ENCODE peak calls at places on chromosomes 6 and 20, in seven cellular contexts. Z is ovary, B is K562, C is HCT116, R is tibial nerve, Y is heart left ventricle, W is adrenal gland. I is an unnamed sample.

GRCh38 chr6:46719099-46719498 is 16.1 kb downstream of the PLA2G7 start:
- DNase-seq in B (no peak), R (no peak), C (peak; percentile 79), Y (no peak), Z (no peak), W (no peak), I (no peak)

GRCh38 chr20:62858059-62858458 is 3.6 kb downstream of the TCFL5 start:
- DNase-seq in Y (no peak), R (no peak), B (no peak), W (peak; percentile 9), Z (no peak), C (no peak), I (no peak)

GRCh38 chr6:160768101-160768500 is 66.1 kb downstream of the PLG start:
- DNase-seq in C (no peak), W (no peak), R (no peak), B (no peak), Y (no peak), Z (no peak), I (no peak)

GRCh38 chr6:42417641-42418112 is 34.0 kb downstream of the TRERF1 start:
- DNase-seq in W (no peak), B (no peak), C (no peak), Z (no peak), Y (no peak), R (no peak), I (no peak)

GRCh38 chr6:43436577-43437282 is 9.4 kb downstream of the ABCC10 start:
- DNase-seq in Y (peak; percentile 28), B (peak; percentile 53), R (peak; percentile 41), Z (peak; percentile 68), C (no peak), W (peak; percentile 33), I (peak; percentile 81)

GRCh38 chr6:128520436-128521301 is at the start of gene PTPRK:
- DNase-seq in C (peak; percentile 76), Z (peak; percentile 94), R (peak; percentile 82), B (peak; percentile 28), W (peak; percentile 94), Y (peak; percentile 94), I (peak; percentile 57)

GRCh38 chr20:34072076-34072475 is 40.0 kb downstream of the EIF2S2 start:
- DNase-seq in B (no peak), Z (no peak), R (no peak), C (no peak), Y (no peak), W (no peak), I (no peak)

GRCh38 chr6:2324166-2324953 is 79.0 kb upstream of the GMDS start:
- DNase-seq in Z (no peak), Y (no peak), W (no peak), B (no peak), C (no peak), R (no peak), I (no peak)

GRCh38 chr20:59723108-59723500 is 118.8 kb downstream of the PHACTR3 start:
- DNase-seq in R (peak; percentile 11), W (no peak), C (no peak), Y (no peak), B (no peak), Z (no peak), I (no peak)

GRCh38 chr20:48671141-48671540 is 156.7 kb downstream of the PREX1 start:
- DNase-seq in W (no peak), C (no peak), Z (no peak), B (no peak), Y (no peak), R (no peak), I (no peak)

GRCh38 chr20:33915726-33916331 is 77.9 kb upstream of the RALY start:
- DNase-seq in C (peak; percentile 15), Y (no peak), R (peak; percentile 16), W (peak; percentile 32), B (peak; percentile 84), Z (peak; percentile 21), I (peak; percentile 59)

GRCh38 chr20:64039293-64040160 is 3.5 kb downstream of the C20orf204 start:
- DNase-seq in C (no peak), Y (no peak), R (no peak), Z (no peak), W (peak; percentile 65), B (peak; percentile 28), I (no peak)

GRCh38 chr20:45946149-45946970 is 11.9 kb downstream of the PCIF1 start:
- DNase-seq in C (no peak), R (peak; percentile 88), Y (no peak), Z (peak; percentile 89), B (no peak), W (peak; percentile 97), I (no peak)

GRCh38 chr20:40982415-40983145 is 46.0 kb upstream of the TOP1 start:
- DNase-seq in W (no peak), Z (no peak), C (no peak), B (no peak), R (no peak), Y (no peak), I (no peak)

GRCh38 chr6:92354270-92354831 is 1065.0 kb downstream of the EPHA7 start:
- DNase-seq in R (no peak), Y (no peak), W (no peak), B (no peak), C (no peak), Z (no peak), I (no peak)

GRCh38 chr6:90687751-90688380 is 101.0 kb upstream of the MAP3K7 start:
- DNase-seq in Y (no peak), C (no peak), Z (no peak), B (no peak), R (no peak), W (no peak), I (no peak)

GRCh38 chr6:109349419-109349987 is 32.8 kb downstream of the CD164 start:
- DNase-seq in W (peak; percentile 33), R (peak; percentile 25), Z (no peak), B (peak; percentile 19), C (no peak), Y (no peak), I (no peak)

GRCh38 chr20:23455641-23456040 is 3.0 kb upstream of the CST11 start:
- DNase-seq in C (no peak), Z (no peak), Y (no peak), W (no peak), R (no peak), B (no peak), I (no peak)

GRCh38 chr6:122187186-122187585 is 212.3 kb upstream of the HSF2 start:
- DNase-seq in R (no peak), Z (no peak), W (no peak), C (no peak), B (no peak), Y (no peak), I (no peak)

GRCh38 chr6:108260126-108260808 is 573 bp downstream of the SNX3 start:
- DNase-seq in Z (peak; percentile 62), Y (peak; percentile 39), W (peak; percentile 54), R (peak; percentile 42), B (peak; percentile 32), C (peak; percentile 16), I (no peak)

GRCh38 chr20:53024121-53024520 is 52.0 kb downstream of the TSHZ2 start:
- DNase-seq in C (no peak), Z (no peak), Y (no peak), B (no peak), W (no peak), R (no peak), I (no peak)

GRCh38 chr6:148565931-148566663 is 180.7 kb upstream of the UST start:
- DNase-seq in Y (no peak), R (no peak), W (no peak), C (peak; percentile 13), B (no peak), Z (no peak), I (peak; percentile 52)

GRCh38 chr6:108914235-108915022 is 66.2 kb downstream of the ARMC2 start:
- DNase-seq in B (peak; percentile 74), W (no peak), R (no peak), C (peak; percentile 32), Y (no peak), Z (peak; percentile 37), I (peak; percentile 14)

DNA sequence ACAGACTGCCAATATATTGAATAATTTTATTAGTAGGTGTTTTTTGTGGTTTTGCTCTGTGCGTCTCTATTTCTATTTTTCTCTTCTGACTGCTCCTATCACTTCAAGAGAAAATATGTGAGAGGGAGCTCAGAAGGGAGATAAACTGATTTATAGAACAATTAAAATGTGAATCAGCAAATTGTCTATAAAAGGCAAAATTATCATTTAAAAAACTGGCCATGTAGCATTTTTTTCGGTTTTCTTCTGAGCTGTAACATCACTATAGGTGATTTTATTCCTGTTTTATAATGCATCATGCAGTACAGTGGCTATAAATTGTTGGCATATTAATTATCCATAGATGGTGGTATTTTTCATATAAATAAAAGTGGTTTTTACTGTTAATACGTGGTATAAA is 416.5 kb downstream of the DOK5 start:
- DNase-seq in Y (no peak), Z (no peak), R (no peak), C (no peak), W (no peak), B (no peak), I (no peak)
- TF ChIP-seq POLR2A in Y (no peak), Z (no peak), R (no peak), C (no peak), W (no peak), B (no peak), I (no peak)

GRCh38 chr6:137417411-137417810 is 76.8 kb downstream of the OLIG3 start:
- DNase-seq in B (no peak), W (no peak), Z (no peak), C (no peak), Y (no peak), R (no peak), I (no peak)
- TF ChIP-seq POLR2A in B (no peak), W (no peak), Z (no peak), C (no peak), Y (no peak), R (no peak), I (no peak)

DNA sequence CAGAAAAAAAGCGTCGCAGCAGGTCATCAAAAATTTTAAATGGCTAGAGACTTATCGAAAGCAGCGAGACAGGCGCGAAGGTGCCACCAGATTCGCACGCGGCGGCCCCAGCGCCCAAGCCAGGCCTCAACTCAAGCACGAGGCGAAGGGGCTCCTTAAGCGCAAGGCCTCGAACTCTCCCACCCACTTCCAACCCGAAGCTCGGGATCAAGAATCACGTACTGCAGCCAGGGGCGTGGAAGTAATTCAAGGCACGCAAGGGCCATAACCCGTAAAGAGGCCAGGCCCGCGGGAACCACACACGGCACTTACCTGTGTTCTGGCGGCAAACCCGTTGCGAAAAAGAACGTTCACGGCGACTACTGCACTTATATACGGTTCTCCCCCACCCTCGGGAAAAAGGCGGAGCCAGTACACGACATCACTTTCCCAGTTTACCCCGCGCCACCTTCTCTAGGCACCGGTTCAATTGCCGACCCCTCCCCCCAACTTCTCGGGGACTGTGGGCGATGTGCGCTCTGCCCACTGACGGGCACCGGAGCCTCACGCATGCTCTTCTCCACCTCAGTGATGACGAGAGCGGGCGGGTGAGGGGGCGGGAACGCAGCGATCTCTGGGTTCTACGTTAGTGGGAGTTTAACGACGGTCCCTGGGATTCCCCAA is at the start of gene EEF1A1:
- DNase-seq in W (peak; percentile 100), Y (peak; percentile 98), Z (peak; percentile 99), R (peak; percentile 99), C (peak; percentile 99), B (peak; percentile 80), I (peak; percentile 88)
- TF ChIP-seq POLR2A in W (peak; percentile 100), Y (peak; percentile 84), Z (peak; percentile 99), R (peak; percentile 99), C (peak; percentile 98), B (peak; percentile 100), I (peak; percentile 99)

DNA sequence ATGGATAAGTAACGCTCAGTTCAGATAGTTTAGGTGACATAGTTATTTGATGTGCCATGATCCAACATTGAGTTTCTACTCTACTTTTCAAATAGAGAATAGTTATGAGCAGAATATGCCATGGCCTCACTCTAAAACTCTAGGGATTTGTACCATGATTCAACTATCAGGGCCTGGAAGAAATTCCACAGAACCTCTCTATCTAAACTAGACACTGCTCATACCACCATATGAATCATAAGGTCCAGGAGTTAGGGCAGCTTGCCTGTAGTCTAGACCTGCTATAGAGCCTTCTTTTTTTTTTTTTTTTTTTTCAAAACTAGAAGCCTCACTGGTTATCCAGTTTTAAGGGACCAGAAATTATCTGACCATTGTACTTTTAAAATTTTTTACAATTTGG is 571.8 kb upstream of the IMPG1 start:
- DNase-seq in C (no peak), R (no peak), W (no peak), Y (no peak), B (no peak), Z (no peak), I (no peak)
- TF ChIP-seq POLR2A in C (no peak), R (no peak), W (no peak), Y (no peak), B (no peak), Z (no peak), I (no peak)